ENCODE peak calls at places on chromosomes 6 and 20, in six cellular contexts. W is CD4-positive, alpha-beta T cell; Q is effector CD4-positive, alpha-beta T cell; G is heart left ventricle; V is pancreas; D is NCI-H2029. U is an unnamed sample.

GRCh38 chr6:160387887-160388286 is 39.7 kb downstream of the SLC22A3 start:
- DNase-seq in W (no peak), Q (no peak), G (peak), V (no peak), D (no peak), U (no peak)

GRCh38 chr20:46000571-46001145 is 8.1 kb upstream of the MMP9 start:
- DNase-seq in W (no peak), Q (no peak), G (no peak), V (no peak), D (no peak), U (no peak)

GRCh38 chr20:17391108-17391771 is 139.9 kb downstream of the BFSP1 start:
- DNase-seq in W (no peak), Q (no peak), G (no peak), V (no peak), D (no peak), U (no peak)

GRCh38 chr6:106186172-106186571 is 100.0 kb downstream of the PRDM1 start:
- DNase-seq in W (no peak), Q (no peak), G (no peak), V (no peak), D (no peak), U (no peak)

GRCh38 chr20:51531141-51531710 is 11.3 kb downstream of the NFATC2 start:
- DNase-seq in W (peak), Q (peak), G (no peak), V (no peak), D (no peak), U (no peak)

GRCh38 chr6:52909131-52909530 is 367 bp downstream of the GSTA3 start:
- DNase-seq in W (no peak), Q (no peak), G (no peak), V (no peak), D (no peak), U (no peak)

GRCh38 chr6:155782739-155783459 is 327.3 kb upstream of the NOX3 start:
- DNase-seq in W (no peak), Q (no peak), G (no peak), V (no peak), D (no peak), U (no peak)

GRCh38 chr6:100126682-100127484 is 132.9 kb upstream of the MCHR2 start:
- DNase-seq in W (no peak), Q (no peak), G (no peak), V (no peak), D (no peak), U (no peak)

GRCh38 chr20:32762754-32763201 is 593 bp downstream of the DNMT3B start:
- DNase-seq in W (no peak), Q (no peak), G (no peak), V (no peak), D (no peak), U (no peak)

GRCh38 chr20:35311409-35311808 is 19.2 kb upstream of the FAM83C start:
- DNase-seq in W (no peak), Q (no peak), G (no peak), V (no peak), D (no peak), U (no peak)

GRCh38 chr6:2103644-2104523 is 141.5 kb downstream of the GMDS start:
- DNase-seq in W (no peak), Q (no peak), G (no peak), V (no peak), D (peak), U (no peak)

GRCh38 chr6:113847435-113847834 is 9.7 kb upstream of the MARCKS start:
- DNase-seq in W (no peak), Q (no peak), G (no peak), V (no peak), D (no peak), U (no peak)

GRCh38 chr6:144377586-144377985 is 92.5 kb downstream of the UTRN start:
- DNase-seq in W (no peak), Q (no peak), G (no peak), V (no peak), D (no peak), U (no peak)

GRCh38 chr6:134097114-134097707 is 44.8 kb upstream of the SLC2A12 start:
- DNase-seq in W (peak), Q (peak), G (peak), V (peak), D (peak), U (peak)

GRCh38 chr20:58938541-58938940 is 42.5 kb upstream of the NELFCD start:
- DNase-seq in W (no peak), Q (no peak), G (no peak), V (no peak), D (no peak), U (no peak)

GRCh38 chr6:16249971-16250370 is 11.6 kb downstream of the GMPR start:
- DNase-seq in W (no peak), Q (no peak), G (no peak), V (no peak), D (peak), U (no peak)

U was measured in NCI-H1930.